ENCODE peak calls at places on chromosome X, in six cellular contexts. S is fibroblast of lung, J is esophagus squamous epithelium, X is iPS DF 6.9, M is PC-9, D is heart left ventricle. W is an unnamed sample. For H3K27me3, the result is how much of the 10 kb centered on the place peaks cover.

GRCh38 chrX:119887721-119888425 is 7.8 kb upstream of the AKAP14 start:
- DNase-seq in S (peak), D (peak), J (no peak), X (no peak), M (peak), W (peak)

GRCh38 chrX:106952988-106953387 is 32.8 kb downstream of the CLDN2 start:
- DNase-seq in X (no peak), J (no peak), S (peak), M (no peak), D (no peak), W (no peak)

GRCh38 chrX:13469963-13470679 is 99.3 kb upstream of the EGFL6 start:
- DNase-seq in J (no peak), D (no peak), M (no peak), X (no peak), S (peak), W (no peak)

GRCh38 chrX:129359269-129359668 is 164.0 kb downstream of the SMARCA1 start:
- DNase-seq in X (no peak), M (no peak), D (no peak), S (peak), J (no peak), W (no peak)

GRCh38 chrX:44344687-44345086 is 1.2 kb upstream of the EFHC2 start:
- DNase-seq in J (no peak), X (no peak), D (no peak), S (no peak), M (no peak), W (peak)

GRCh38 chrX:12901486-12901885 is 4.9 kb upstream of the TLR8 start:
- DNase-seq in J (no peak), M (peak), S (peak), X (no peak), D (peak), W (peak)

GRCh38 chrX:106168107-106168506 is at the start of gene PWWP3B:
- DNase-seq in D (no peak), M (no peak), X (no peak), J (no peak), S (peak), W (no peak)

GRCh38 chrX:19372170-19373033 is 28.7 kb downstream of the PDHA1 start:
- DNase-seq in D (peak), S (peak), X (no peak), M (peak), J (no peak), W (peak)

GRCh38 chrX:150238656-150239382 is 124.3 kb upstream of the MAMLD1 start:
- DNase-seq in D (no peak), J (no peak), S (no peak), X (no peak), M (no peak), W (no peak)

GRCh38 chrX:48761674-48762471 is at the start of gene GLOD5:
- DNase-seq in J (no peak), D (no peak), M (peak), X (peak), S (peak), W (no peak)

GRCh38 chrX:43679778-43680177 is 23.7 kb downstream of the MAOA start:
- DNase-seq in M (no peak), J (no peak), D (no peak), X (no peak), S (no peak), W (no peak)

GRCh38 chrX:78139160-78140123 is at the start of gene TAF9B:
- DNase-seq in S (peak), M (peak), D (peak), J (peak), X (peak), W (peak)

GRCh38 chrX:129540725-129541184 is 696 bp downstream of the OCRL start:
- DNase-seq in D (no peak), X (no peak), J (no peak), S (no peak), M (peak), W (no peak)

GRCh38 chrX:139739138-139739537 is 31.2 kb upstream of the MCF2 start:
- DNase-seq in S (peak), M (peak), D (no peak), X (no peak), J (no peak), W (peak)

GRCh38 chrX:16075087-16075486 is 48.3 kb upstream of the GRPR start:
- DNase-seq in X (no peak), D (no peak), J (no peak), M (no peak), S (no peak), W (no peak)

GRCh38 chrX:77694491-77694890 is 91.5 kb downstream of the ATRX start:
- DNase-seq in S (no peak), M (no peak), J (no peak), X (no peak), D (no peak), W (no peak)

GRCh38 chrX:40521868-40522450 is 58.8 kb upstream of the ATP6AP2 start:
- DNase-seq in M (no peak), X (no peak), S (no peak), J (no peak), D (peak), W (no peak)

GRCh38 chrX:40523852-40524251 is 56.9 kb upstream of the ATP6AP2 start:
- DNase-seq in D (no peak), M (no peak), J (no peak), X (no peak), S (no peak), W (no peak)

GRCh38 chrX:40527543-40527942 is 53.2 kb upstream of the ATP6AP2 start:
- DNase-seq in J (no peak), D (no peak), X (no peak), M (no peak), S (no peak), W (no peak)

GRCh38 chrX:40526412-40526811 is 54.4 kb upstream of the ATP6AP2 start:
- DNase-seq in D (no peak), M (no peak), X (no peak), J (no peak), S (no peak), W (no peak)

DNA sequence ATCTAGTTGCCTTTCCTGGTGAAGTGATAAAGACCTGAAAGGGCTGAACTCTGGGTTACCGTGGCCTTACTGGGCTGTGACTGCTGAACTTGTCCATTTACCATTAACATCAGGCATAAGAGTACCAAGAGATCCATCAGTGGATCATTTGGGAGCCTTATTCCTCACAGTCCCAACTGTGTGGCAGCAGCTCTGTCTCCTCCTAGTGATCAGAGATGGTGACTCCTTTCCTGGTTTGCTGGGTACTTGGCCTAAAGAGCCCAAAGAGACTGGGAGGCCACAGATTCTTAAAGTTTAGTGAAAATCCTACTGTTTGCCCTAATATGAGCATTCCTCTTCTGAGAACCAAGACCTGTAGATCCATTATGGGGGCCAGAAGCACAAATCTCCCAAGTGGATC is 56.3 kb upstream of the ATP6AP2 start:
- DNase-seq in J (no peak), M (no peak), X (no peak), D (no peak), S (no peak), W (no peak)
- H3K27ac ChIP-seq in J (no peak), M (no peak), X (no peak), D (no peak), S (no peak), W (no peak)

DNA sequence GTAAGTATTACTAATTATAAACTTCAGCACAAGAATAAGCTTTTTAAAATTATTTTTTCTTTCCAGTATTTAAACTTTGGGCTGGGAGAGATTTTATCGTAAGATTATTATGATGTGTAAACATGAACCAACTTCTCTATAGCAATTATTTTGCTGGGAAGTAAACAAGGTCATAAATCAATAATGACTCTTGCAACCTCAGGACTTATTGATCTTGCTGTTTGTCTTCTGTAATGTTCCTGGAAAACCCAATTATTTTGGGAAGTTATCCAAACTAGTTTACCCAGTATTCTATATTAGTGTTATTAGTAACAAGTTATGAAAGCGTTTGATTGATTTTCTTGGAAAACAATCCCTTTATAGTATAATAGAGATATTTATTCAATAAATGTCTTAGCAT is 174.9 kb downstream of the PPP1R2C start:
- DNase-seq in D (no peak), M (no peak), S (no peak), X (no peak), J (no peak), W (no peak)
- H3K27me3 ChIP-seq in D (under half), M (under half), S (under half), X (under half), J (under half), W (under half)

GRCh38 chrX:71912156-71912555 is 1.5 kb downstream of the NHSL2 start:
- DNase-seq in X (no peak), S (no peak), J (no peak), D (no peak), M (no peak), W (no peak)
- H3K4me3 ChIP-seq in X (peak), S (no peak), J (no peak), D (peak), M (no peak), W (no peak)

DNA sequence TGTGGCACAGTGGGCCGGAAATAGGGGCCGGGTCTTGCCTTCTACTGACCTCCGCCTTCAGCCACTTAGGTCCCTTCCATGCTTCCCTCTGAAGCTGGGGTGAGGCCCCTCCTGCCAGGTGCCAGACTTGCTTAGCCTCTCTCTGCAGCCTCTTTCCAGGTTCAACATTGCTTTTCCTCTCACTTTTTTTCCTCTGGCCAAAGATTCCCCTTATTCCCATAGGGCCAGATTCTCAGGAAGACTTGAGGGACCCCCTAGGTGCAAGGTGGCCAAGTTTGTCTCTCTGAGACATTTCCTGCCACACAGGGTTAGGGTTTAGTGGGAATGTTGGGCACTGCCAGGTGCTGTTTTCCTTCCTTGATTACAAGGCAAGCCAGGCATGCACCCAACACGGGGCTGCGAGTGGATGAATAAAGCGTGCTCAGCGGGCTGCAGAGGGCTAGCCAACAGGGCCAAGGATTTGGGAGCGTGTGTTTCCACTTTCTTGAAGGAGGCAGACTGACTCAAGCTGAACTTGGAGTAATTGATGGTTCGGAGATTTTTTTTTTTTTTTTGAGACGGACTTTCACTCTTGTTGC is 7.6 kb upstream of the GJB1 start:
- DNase-seq in J (no peak), D (no peak), M (no peak), X (no peak), S (no peak), W (no peak)
- H3K27ac ChIP-seq in J (no peak), D (no peak), M (no peak), X (no peak), S (no peak), W (no peak)

GRCh38 chrX:41025926-41026325 is 59.3 kb upstream of the USP9X start:
- DNase-seq in M (no peak), S (peak), D (no peak), J (no peak), X (no peak), W (no peak)

GRCh38 chrX:41023098-41023497 is 62.1 kb upstream of the USP9X start:
- DNase-seq in M (no peak), D (no peak), J (no peak), X (no peak), S (no peak), W (no peak)

GRCh38 chrX:41026326-41027136 is 58.7 kb upstream of the USP9X start:
- DNase-seq in J (no peak), M (no peak), X (no peak), D (no peak), S (no peak), W (no peak)

GRCh38 chrX:41022579-41022978 is 62.7 kb upstream of the USP9X start:
- DNase-seq in X (no peak), D (no peak), M (no peak), S (peak), J (no peak), W (no peak)

DNA sequence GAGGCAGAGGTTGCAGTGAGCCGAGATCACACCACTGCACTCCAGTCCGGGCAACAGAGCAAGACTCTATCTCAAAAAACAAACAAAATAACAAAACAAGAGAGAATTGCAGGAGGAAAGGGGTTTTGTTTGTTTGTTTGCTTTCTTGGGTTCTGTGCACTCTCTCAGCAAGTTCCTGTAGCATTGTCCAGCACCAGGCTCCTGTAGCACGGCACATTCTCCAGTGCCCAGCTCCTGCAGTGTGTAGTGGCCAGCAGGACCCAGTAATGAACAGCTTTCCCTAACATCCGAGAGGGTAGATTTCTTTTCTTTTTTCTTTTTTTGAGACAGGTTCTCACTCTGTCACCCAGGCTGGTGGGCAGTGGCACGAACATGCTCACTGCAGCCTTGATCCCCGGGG is 60.5 kb upstream of the USP9X start:
- DNase-seq in M (no peak), J (no peak), X (no peak), D (no peak), S (no peak), W (no peak)
- H3K27me3 ChIP-seq in M (under half), J (under half), X (under half), D (under half), S (under half), W (under half)

DNA sequence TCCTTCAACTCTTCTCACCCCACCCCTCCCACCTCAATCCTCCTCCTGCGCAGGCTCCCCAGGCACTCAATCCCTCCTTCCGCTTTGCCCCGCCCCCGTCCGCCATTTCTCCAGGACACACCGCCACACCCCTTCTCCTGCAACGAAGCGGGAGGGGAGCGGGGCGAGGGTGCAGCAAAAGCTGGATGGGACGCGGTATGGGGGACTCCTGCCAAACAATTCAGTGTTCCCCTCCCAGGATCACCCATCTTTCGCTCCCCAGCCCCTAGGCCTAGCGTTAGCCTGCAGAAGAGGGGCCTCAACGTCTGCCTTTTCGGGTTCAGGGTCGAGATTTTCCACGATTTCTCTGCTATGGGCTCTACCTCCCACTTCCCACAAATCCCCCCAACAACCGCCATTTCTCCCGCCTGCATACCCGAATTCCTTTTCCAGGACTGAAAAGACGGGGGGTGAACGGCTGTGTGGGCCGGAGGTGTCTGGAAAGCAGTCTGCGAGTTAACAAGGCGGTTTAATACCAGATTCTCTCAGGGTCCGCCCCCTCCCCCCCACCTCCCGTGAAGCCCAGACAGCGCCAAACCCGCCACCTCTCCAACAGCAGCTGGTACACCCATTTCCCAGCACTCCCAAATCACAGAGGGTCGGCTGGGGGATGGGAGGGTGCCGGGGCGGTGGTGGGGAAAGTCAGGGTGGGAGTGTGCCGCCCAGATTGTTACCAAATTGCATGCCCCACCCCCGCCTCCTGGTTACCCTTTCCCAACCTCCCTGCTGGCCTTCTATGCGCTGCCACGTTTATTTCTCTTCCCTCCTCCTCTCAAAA is 781 bp downstream of the ARMCX2 start:
- DNase-seq in M (peak), J (peak), S (peak), X (no peak), D (peak), W (peak)
- H3K4me3 ChIP-seq in M (peak), J (peak), S (peak), X (peak), D (peak), W (peak)

GRCh38 chrX:110743679-110744340 is 51.8 kb downstream of the CHRDL1 start:
- DNase-seq in D (no peak), J (no peak), M (no peak), X (no peak), S (peak), W (no peak)
- H3K27ac ChIP-seq in D (no peak), J (peak), M (no peak), X (no peak), S (peak), W (no peak)

DNA sequence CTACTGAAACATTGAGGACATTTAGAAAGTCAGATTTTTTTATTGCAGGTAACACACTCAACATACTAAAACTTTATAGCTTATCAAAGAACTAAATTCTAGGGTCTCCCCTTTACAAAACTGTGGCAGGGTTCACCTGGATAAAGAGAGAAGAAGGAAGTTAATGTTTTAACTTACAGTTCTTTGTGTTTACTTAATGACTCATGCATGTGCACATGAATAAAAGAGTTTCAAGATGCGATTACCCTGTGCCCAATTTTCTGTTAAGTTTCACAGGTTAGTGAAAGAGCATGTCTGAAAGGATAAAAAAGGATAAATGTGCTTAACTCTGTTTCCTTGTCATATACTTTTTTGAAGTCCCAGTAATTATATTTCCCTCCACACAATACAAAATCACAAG is 16.8 kb downstream of the DCAF8L1 start:
- DNase-seq in M (no peak), X (no peak), S (no peak), D (no peak), J (no peak), W (no peak)
- H3K27me3 ChIP-seq in M (under half), X (under half), S (under half), D (under half), J (under half), W (under half)

DNA sequence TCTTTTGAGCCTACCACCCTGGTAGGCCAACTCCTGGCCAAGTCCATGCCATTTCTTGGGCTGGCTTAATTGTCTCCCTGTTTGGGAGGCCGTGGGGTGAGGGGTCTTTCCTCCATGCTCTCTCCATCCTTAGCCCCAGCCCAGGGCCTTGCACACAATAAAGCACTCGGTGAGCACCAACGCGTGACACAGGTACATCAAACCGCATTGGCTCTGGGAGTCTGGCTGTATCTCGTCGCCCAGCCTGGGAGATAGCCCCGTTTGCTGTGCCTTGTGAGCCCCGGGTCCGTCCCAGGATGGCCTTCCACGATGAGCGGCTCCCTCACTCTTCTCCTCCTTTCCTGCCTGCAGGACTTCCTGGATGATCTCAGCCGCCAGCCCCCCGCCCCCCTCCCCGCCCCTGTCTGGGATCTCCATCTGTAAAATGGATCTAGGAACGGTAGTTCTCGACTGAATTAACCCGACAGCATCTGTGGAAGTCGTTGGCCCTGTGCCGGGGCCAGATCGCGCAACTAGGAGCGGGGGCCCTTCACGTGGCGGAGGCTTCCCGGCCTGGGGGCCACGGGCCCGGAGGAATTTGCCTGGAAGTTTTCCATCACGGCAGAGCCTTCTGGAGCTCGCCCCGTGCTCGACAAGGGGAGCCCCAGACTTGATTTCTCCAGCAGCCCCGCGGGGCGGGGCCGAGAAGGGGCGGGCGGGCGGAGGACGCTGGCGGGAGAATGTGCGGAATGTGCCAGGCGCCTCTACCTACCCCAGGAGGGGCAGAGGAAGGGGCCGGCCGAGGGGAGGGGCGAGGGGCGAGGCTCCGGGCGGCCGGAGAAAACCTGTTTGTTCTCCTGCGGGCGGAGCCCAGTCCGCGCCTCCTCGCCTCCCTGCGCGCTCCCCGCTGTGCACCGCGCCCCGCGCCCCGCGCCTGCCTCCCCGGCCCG is at the start of gene ZNF185:
- DNase-seq in S (peak), J (no peak), D (no peak), X (no peak), M (peak), W (no peak)
- H3K4me3 ChIP-seq in S (no peak), J (peak), D (peak), X (peak), M (peak), W (no peak)